ENCODE peak calls at places on chromosomes 11 and 22, in ten cellular contexts. One of them, this sample, is unnamed.

GRCh38 chr11:9137293-9138132 is 46.1 kb upstream of the SCUBE2 start:
- DNase-seq in sigmoid colon: peak
- DNase-seq in nephron progenitor cell: peak
- DNase-seq in heart right ventricle: peak
- DNase-seq in activated B cell treated with CpG ODN at 0.5 μM for 24 hours: peak
- DNase-seq in GM20000: peak
- DNase-seq in endothelial cell: peak
- DNase-seq in H1: peak
- DNase-seq in pancreas: peak
- DNase-seq in choroid plexus epithelial cell: peak
- DNase-seq in this sample: peak

GRCh38 chr11:12723410-12724297 is 49.4 kb downstream of the TEAD1 start:
- DNase-seq in GM20000: no peak
- DNase-seq in endothelial cell: no peak
- DNase-seq in sigmoid colon: no peak
- DNase-seq in H1: no peak
- DNase-seq in heart right ventricle: no peak
- DNase-seq in pancreas: no peak
- DNase-seq in activated B cell treated with CpG ODN at 0.5 μM for 24 hours: no peak
- DNase-seq in choroid plexus epithelial cell: peak
- DNase-seq in nephron progenitor cell: no peak
- DNase-seq in this sample: peak

GRCh38 chr11:27290261-27290660 is 72.8 kb downstream of the CCDC34 start:
- DNase-seq in nephron progenitor cell: no peak
- DNase-seq in activated B cell treated with CpG ODN at 0.5 μM for 24 hours: no peak
- DNase-seq in GM20000: no peak
- DNase-seq in endothelial cell: no peak
- DNase-seq in heart right ventricle: no peak
- DNase-seq in choroid plexus epithelial cell: peak
- DNase-seq in sigmoid colon: no peak
- DNase-seq in H1: no peak
- DNase-seq in pancreas: no peak
- DNase-seq in this sample: no peak

GRCh38 chr11:75162954-75163353 is 12.0 kb downstream of the SLCO2B1 start:
- DNase-seq in pancreas: no peak
- DNase-seq in endothelial cell: no peak
- DNase-seq in sigmoid colon: no peak
- DNase-seq in choroid plexus epithelial cell: no peak
- DNase-seq in heart right ventricle: no peak
- DNase-seq in nephron progenitor cell: no peak
- DNase-seq in H1: no peak
- DNase-seq in activated B cell treated with CpG ODN at 0.5 μM for 24 hours: no peak
- DNase-seq in GM20000: no peak
- DNase-seq in this sample: no peak

GRCh38 chr11:10476927-10477689 is 22.0 kb downstream of the AMPD3 start:
- DNase-seq in heart right ventricle: no peak
- DNase-seq in nephron progenitor cell: no peak
- DNase-seq in sigmoid colon: no peak
- DNase-seq in pancreas: no peak
- DNase-seq in H1: no peak
- DNase-seq in GM20000: no peak
- DNase-seq in endothelial cell: no peak
- DNase-seq in choroid plexus epithelial cell: no peak
- DNase-seq in activated B cell treated with CpG ODN at 0.5 μM for 24 hours: no peak
- DNase-seq in this sample: no peak

GRCh38 chr22:17712441-17712840 is 61.8 kb downstream of the BID start:
- DNase-seq in activated B cell treated with CpG ODN at 0.5 μM for 24 hours: no peak
- DNase-seq in choroid plexus epithelial cell: peak
- DNase-seq in H1: no peak
- DNase-seq in endothelial cell: no peak
- DNase-seq in GM20000: no peak
- DNase-seq in sigmoid colon: no peak
- DNase-seq in heart right ventricle: no peak
- DNase-seq in nephron progenitor cell: no peak
- DNase-seq in pancreas: no peak
- DNase-seq in this sample: no peak

GRCh38 chr11:69238562-69239319 is 55.2 kb upstream of the MYEOV start:
- DNase-seq in GM20000: peak
- DNase-seq in H1: no peak
- DNase-seq in nephron progenitor cell: no peak
- DNase-seq in activated B cell treated with CpG ODN at 0.5 μM for 24 hours: no peak
- DNase-seq in heart right ventricle: no peak
- DNase-seq in endothelial cell: no peak
- DNase-seq in sigmoid colon: peak
- DNase-seq in pancreas: no peak
- DNase-seq in choroid plexus epithelial cell: no peak
- DNase-seq in this sample: no peak

GRCh38 chr11:130603585-130603906 is 155.1 kb downstream of the ADAMTS15 start:
- DNase-seq in H1: no peak
- DNase-seq in GM20000: no peak
- DNase-seq in endothelial cell: no peak
- DNase-seq in sigmoid colon: no peak
- DNase-seq in nephron progenitor cell: no peak
- DNase-seq in pancreas: no peak
- DNase-seq in heart right ventricle: no peak
- DNase-seq in choroid plexus epithelial cell: no peak
- DNase-seq in activated B cell treated with CpG ODN at 0.5 μM for 24 hours: no peak
- DNase-seq in this sample: no peak

GRCh38 chr22:42716221-42716620 is 4.4 kb downstream of the A4GALT start:
- DNase-seq in heart right ventricle: no peak
- DNase-seq in choroid plexus epithelial cell: no peak
- DNase-seq in H1: no peak
- DNase-seq in endothelial cell: no peak
- DNase-seq in activated B cell treated with CpG ODN at 0.5 μM for 24 hours: no peak
- DNase-seq in pancreas: no peak
- DNase-seq in sigmoid colon: no peak
- DNase-seq in nephron progenitor cell: no peak
- DNase-seq in GM20000: peak
- DNase-seq in this sample: no peak

GRCh38 chr22:38270091-38270972 is 2.5 kb downstream of the TMEM184B start:
- DNase-seq in choroid plexus epithelial cell: peak
- DNase-seq in GM20000: no peak
- DNase-seq in H1: no peak
- DNase-seq in sigmoid colon: no peak
- DNase-seq in heart right ventricle: no peak
- DNase-seq in nephron progenitor cell: no peak
- DNase-seq in endothelial cell: no peak
- DNase-seq in pancreas: no peak
- DNase-seq in activated B cell treated with CpG ODN at 0.5 μM for 24 hours: no peak
- DNase-seq in this sample: no peak

DNA sequence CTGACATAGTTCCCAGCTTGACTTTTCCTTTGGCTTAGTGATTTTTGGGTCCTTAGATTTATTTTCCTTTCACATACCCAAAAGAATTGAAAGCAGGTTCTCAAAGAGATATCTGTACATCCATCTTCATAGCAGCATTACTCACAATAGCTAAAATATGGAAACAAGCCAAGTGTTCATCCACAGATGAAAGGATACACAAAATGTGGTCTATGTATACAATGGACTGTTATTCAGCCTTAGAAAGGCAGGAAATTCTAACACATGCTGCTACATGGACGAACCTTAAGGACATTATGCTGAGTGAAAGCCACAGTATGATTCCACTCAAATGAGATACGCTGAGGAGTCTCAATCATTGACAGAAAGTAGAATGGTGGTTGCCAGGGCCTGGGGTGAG is 171.8 kb downstream of the IGLL1 start:
- DNase-seq in choroid plexus epithelial cell: no peak
- DNase-seq in pancreas: no peak
- DNase-seq in H1: no peak
- DNase-seq in heart right ventricle: no peak
- DNase-seq in activated B cell treated with CpG ODN at 0.5 μM for 24 hours: no peak
- DNase-seq in GM20000: no peak
- DNase-seq in nephron progenitor cell: no peak
- DNase-seq in sigmoid colon: no peak
- DNase-seq in endothelial cell: no peak
- DNase-seq in this sample: no peak
- TF ChIP-seq CTCF in choroid plexus epithelial cell: no peak
- TF ChIP-seq CTCF in pancreas: no peak
- TF ChIP-seq CTCF in H1: no peak
- TF ChIP-seq CTCF in heart right ventricle: no peak
- TF ChIP-seq CTCF in activated B cell treated with CpG ODN at 0.5 μM for 24 hours: no peak
- TF ChIP-seq CTCF in GM20000: no peak
- TF ChIP-seq CTCF in nephron progenitor cell: no peak
- TF ChIP-seq CTCF in sigmoid colon: no peak
- TF ChIP-seq CTCF in endothelial cell: no peak
- TF ChIP-seq CTCF in this sample: no peak

DNA sequence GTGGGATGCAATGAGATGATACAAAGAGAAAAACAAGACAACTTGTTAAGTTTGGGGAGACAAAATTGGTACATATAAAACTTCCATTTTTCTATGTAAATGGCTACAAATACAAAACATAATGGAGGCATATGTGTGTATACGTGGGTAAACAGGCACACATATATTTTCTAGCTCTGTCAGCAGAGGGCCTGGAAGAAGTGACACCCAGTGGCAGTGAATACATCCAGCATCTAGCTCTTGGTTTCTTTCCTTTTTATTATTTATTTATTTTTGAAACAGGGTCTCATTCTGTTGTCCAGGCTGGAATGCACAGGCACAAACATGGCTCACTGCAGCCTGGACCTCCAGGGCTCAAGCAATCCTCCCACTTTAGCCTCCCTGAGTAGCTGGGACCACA is 5.0 kb upstream of the RASL10A start:
- DNase-seq in GM20000: no peak
- DNase-seq in endothelial cell: no peak
- DNase-seq in pancreas: no peak
- DNase-seq in sigmoid colon: no peak
- DNase-seq in nephron progenitor cell: no peak
- DNase-seq in choroid plexus epithelial cell: no peak
- DNase-seq in H1: no peak
- DNase-seq in heart right ventricle: no peak
- DNase-seq in activated B cell treated with CpG ODN at 0.5 μM for 24 hours: no peak
- DNase-seq in this sample: no peak
- TF ChIP-seq CTCF in GM20000: no peak
- TF ChIP-seq CTCF in endothelial cell: no peak
- TF ChIP-seq CTCF in pancreas: no peak
- TF ChIP-seq CTCF in sigmoid colon: no peak
- TF ChIP-seq CTCF in nephron progenitor cell: no peak
- TF ChIP-seq CTCF in choroid plexus epithelial cell: peak
- TF ChIP-seq CTCF in H1: no peak
- TF ChIP-seq CTCF in heart right ventricle: no peak
- TF ChIP-seq CTCF in activated B cell treated with CpG ODN at 0.5 μM for 24 hours: no peak
- TF ChIP-seq CTCF in this sample: no peak

GRCh38 chr22:48511781-48512327 is 1315.8 kb downstream of the BRD1 start:
- DNase-seq in H1: no peak
- DNase-seq in endothelial cell: no peak
- DNase-seq in sigmoid colon: no peak
- DNase-seq in nephron progenitor cell: no peak
- DNase-seq in GM20000: no peak
- DNase-seq in heart right ventricle: no peak
- DNase-seq in pancreas: no peak
- DNase-seq in choroid plexus epithelial cell: no peak
- DNase-seq in activated B cell treated with CpG ODN at 0.5 μM for 24 hours: no peak
- DNase-seq in this sample: no peak

GRCh38 chr22:48513446-48513845 is 1314.2 kb downstream of the BRD1 start:
- DNase-seq in GM20000: no peak
- DNase-seq in heart right ventricle: no peak
- DNase-seq in pancreas: no peak
- DNase-seq in sigmoid colon: no peak
- DNase-seq in H1: no peak
- DNase-seq in nephron progenitor cell: no peak
- DNase-seq in choroid plexus epithelial cell: no peak
- DNase-seq in activated B cell treated with CpG ODN at 0.5 μM for 24 hours: no peak
- DNase-seq in endothelial cell: no peak
- DNase-seq in this sample: no peak

GRCh38 chr22:48516571-48516970 is 1311.1 kb downstream of the BRD1 start:
- DNase-seq in choroid plexus epithelial cell: no peak
- DNase-seq in GM20000: no peak
- DNase-seq in H1: no peak
- DNase-seq in sigmoid colon: no peak
- DNase-seq in endothelial cell: no peak
- DNase-seq in pancreas: no peak
- DNase-seq in nephron progenitor cell: no peak
- DNase-seq in activated B cell treated with CpG ODN at 0.5 μM for 24 hours: no peak
- DNase-seq in heart right ventricle: no peak
- DNase-seq in this sample: no peak

GRCh38 chr22:48515571-48516200 is 1312.0 kb downstream of the BRD1 start:
- DNase-seq in sigmoid colon: no peak
- DNase-seq in endothelial cell: no peak
- DNase-seq in H1: no peak
- DNase-seq in nephron progenitor cell: no peak
- DNase-seq in pancreas: no peak
- DNase-seq in GM20000: no peak
- DNase-seq in heart right ventricle: no peak
- DNase-seq in activated B cell treated with CpG ODN at 0.5 μM for 24 hours: no peak
- DNase-seq in choroid plexus epithelial cell: no peak
- DNase-seq in this sample: no peak

GRCh38 chr22:48513929-48514328 is 1313.7 kb downstream of the BRD1 start:
- DNase-seq in heart right ventricle: no peak
- DNase-seq in GM20000: no peak
- DNase-seq in endothelial cell: no peak
- DNase-seq in sigmoid colon: no peak
- DNase-seq in H1: no peak
- DNase-seq in nephron progenitor cell: no peak
- DNase-seq in choroid plexus epithelial cell: no peak
- DNase-seq in pancreas: no peak
- DNase-seq in activated B cell treated with CpG ODN at 0.5 μM for 24 hours: no peak
- DNase-seq in this sample: no peak
- TF ChIP-seq CTCF in heart right ventricle: no peak
- TF ChIP-seq CTCF in GM20000: no peak
- TF ChIP-seq CTCF in endothelial cell: no peak
- TF ChIP-seq CTCF in sigmoid colon: no peak
- TF ChIP-seq CTCF in H1: no peak
- TF ChIP-seq CTCF in nephron progenitor cell: no peak
- TF ChIP-seq CTCF in choroid plexus epithelial cell: no peak
- TF ChIP-seq CTCF in pancreas: no peak
- TF ChIP-seq CTCF in activated B cell treated with CpG ODN at 0.5 μM for 24 hours: no peak
- TF ChIP-seq CTCF in this sample: no peak

GRCh38 chr22:50544746-50545253 is 899 bp upstream of the KLHDC7B start:
- DNase-seq in choroid plexus epithelial cell: no peak
- DNase-seq in nephron progenitor cell: no peak
- DNase-seq in endothelial cell: no peak
- DNase-seq in H1: no peak
- DNase-seq in sigmoid colon: no peak
- DNase-seq in GM20000: peak
- DNase-seq in heart right ventricle: no peak
- DNase-seq in activated B cell treated with CpG ODN at 0.5 μM for 24 hours: no peak
- DNase-seq in pancreas: peak
- DNase-seq in this sample: peak

GRCh38 chr22:50540352-50540751 is 5.3 kb upstream of the KLHDC7B start:
- DNase-seq in nephron progenitor cell: no peak
- DNase-seq in activated B cell treated with CpG ODN at 0.5 μM for 24 hours: no peak
- DNase-seq in heart right ventricle: no peak
- DNase-seq in pancreas: no peak
- DNase-seq in endothelial cell: no peak
- DNase-seq in H1: no peak
- DNase-seq in GM20000: no peak
- DNase-seq in choroid plexus epithelial cell: no peak
- DNase-seq in sigmoid colon: no peak
- DNase-seq in this sample: no peak

GRCh38 chr22:50544078-50544745 is 1.5 kb upstream of the KLHDC7B start:
- DNase-seq in H1: no peak
- DNase-seq in sigmoid colon: peak
- DNase-seq in pancreas: peak
- DNase-seq in GM20000: peak
- DNase-seq in endothelial cell: peak
- DNase-seq in choroid plexus epithelial cell: peak
- DNase-seq in nephron progenitor cell: peak
- DNase-seq in activated B cell treated with CpG ODN at 0.5 μM for 24 hours: peak
- DNase-seq in heart right ventricle: peak
- DNase-seq in this sample: peak

GRCh38 chr22:50545522-50546325 is at the start of gene KLHDC7B:
- DNase-seq in heart right ventricle: no peak
- DNase-seq in H1: no peak
- DNase-seq in nephron progenitor cell: no peak
- DNase-seq in endothelial cell: no peak
- DNase-seq in GM20000: peak
- DNase-seq in sigmoid colon: no peak
- DNase-seq in pancreas: no peak
- DNase-seq in activated B cell treated with CpG ODN at 0.5 μM for 24 hours: no peak
- DNase-seq in choroid plexus epithelial cell: peak
- DNase-seq in this sample: no peak

GRCh38 chr22:50542416-50542927 is 3.2 kb upstream of the KLHDC7B start:
- DNase-seq in endothelial cell: no peak
- DNase-seq in H1: no peak
- DNase-seq in pancreas: no peak
- DNase-seq in GM20000: peak
- DNase-seq in nephron progenitor cell: no peak
- DNase-seq in sigmoid colon: no peak
- DNase-seq in activated B cell treated with CpG ODN at 0.5 μM for 24 hours: no peak
- DNase-seq in choroid plexus epithelial cell: peak
- DNase-seq in heart right ventricle: no peak
- DNase-seq in this sample: peak
- TF ChIP-seq CTCF in endothelial cell: no peak
- TF ChIP-seq CTCF in H1: no peak
- TF ChIP-seq CTCF in pancreas: no peak
- TF ChIP-seq CTCF in GM20000: no peak
- TF ChIP-seq CTCF in nephron progenitor cell: no peak
- TF ChIP-seq CTCF in sigmoid colon: no peak
- TF ChIP-seq CTCF in activated B cell treated with CpG ODN at 0.5 μM for 24 hours: no peak
- TF ChIP-seq CTCF in choroid plexus epithelial cell: peak
- TF ChIP-seq CTCF in heart right ventricle: no peak
- TF ChIP-seq CTCF in this sample: no peak

This sample was measured in lung.